ENCODE peak calls at places on chromosomes 6 and 20, in eight cellular contexts. D is H54, Z is testis, J is heart left ventricle, G is IMR-90, E is tibial nerve, V is breast epithelium, A is NB4. Q is an unnamed sample.

GRCh38 chr6:2917801-2918495 is 14.8 kb upstream of the SERPINB9 start:
- DNase-seq in Z (no peak), G (no peak), D (no peak), V (no peak), E (no peak), J (no peak), A (no peak), Q (no peak)

GRCh38 chr20:23746321-23746720 is 4.4 kb downstream of the CST1 start:
- DNase-seq in G (no peak), J (no peak), A (no peak), E (no peak), V (no peak), Z (no peak), D (no peak), Q (no peak)

GRCh38 chr20:47113362-47114118 is 218.9 kb downstream of the EYA2 start:
- DNase-seq in G (peak), V (no peak), D (no peak), A (no peak), E (no peak), J (no peak), Z (no peak), Q (no peak)

GRCh38 chr20:35273449-35274171 is 4.3 kb downstream of the MMP24OS start:
- DNase-seq in V (no peak), J (peak), G (no peak), Z (no peak), D (no peak), A (no peak), E (no peak), Q (no peak)

GRCh38 chr6:36563237-36563927 is 16.1 kb upstream of the STK38 start:
- DNase-seq in A (peak), G (peak), D (no peak), V (no peak), Z (no peak), E (no peak), J (no peak), Q (no peak)

GRCh38 chr20:34082232-34082887 is 29.7 kb downstream of the EIF2S2 start:
- DNase-seq in E (no peak), D (no peak), Z (no peak), J (no peak), A (no peak), G (no peak), V (no peak), Q (no peak)

GRCh38 chr6:1045239-1045638 is 266.7 kb upstream of the FOXQ1 start:
- DNase-seq in V (no peak), J (no peak), A (no peak), G (no peak), E (no peak), Z (no peak), D (no peak), Q (no peak)

GRCh38 chr6:13485923-13486557 is 1.4 kb downstream of the GFOD1 start:
- DNase-seq in G (peak), D (peak), J (peak), E (no peak), A (peak), V (no peak), Z (peak), Q (peak)

GRCh38 chr6:106975699-106976032 is 1.1 kb upstream of the CD24 start:
- DNase-seq in D (no peak), V (no peak), E (no peak), J (no peak), G (no peak), Z (no peak), A (peak), Q (no peak)

GRCh38 chr6:13398421-13398994 is 70.2 kb upstream of the TBC1D7 start:
- DNase-seq in E (no peak), A (no peak), G (no peak), J (no peak), D (no peak), V (no peak), Z (no peak), Q (no peak)

GRCh38 chr6:31829633-31830492 is 2.3 kb downstream of the HSPA1B start:
- DNase-seq in A (peak), Z (peak), D (no peak), E (no peak), J (no peak), G (peak), V (no peak), Q (peak)

GRCh38 chr20:15654208-15654649 is 919.0 kb downstream of the KIF16B start:
- DNase-seq in V (no peak), J (no peak), G (peak), D (peak), E (peak), Z (peak), A (peak), Q (peak)

GRCh38 chr20:48681201-48681881 is 146.5 kb downstream of the PREX1 start:
- DNase-seq in A (no peak), E (no peak), J (no peak), D (no peak), Z (no peak), G (no peak), V (no peak), Q (no peak)

GRCh38 chr6:152110878-152111820 is 303.7 kb downstream of the ESR1 start:
- DNase-seq in D (no peak), E (peak), A (no peak), V (no peak), J (peak), G (no peak), Z (no peak), Q (no peak)

GRCh38 chr6:13304101-13304500 is 24.2 kb downstream of the TBC1D7 start:
- DNase-seq in E (no peak), G (no peak), Z (no peak), J (no peak), V (no peak), A (no peak), D (no peak), Q (no peak)

GRCh38 chr6:129748901-129749748 is 39.1 kb upstream of the ARHGAP18 start:
- DNase-seq in D (no peak), Z (no peak), V (no peak), J (no peak), A (no peak), E (no peak), G (peak), Q (peak)

GRCh38 chr20:48574383-48574782 is 253.4 kb downstream of the PREX1 start:
- DNase-seq in A (peak), Z (peak), J (no peak), D (peak), E (no peak), G (no peak), V (no peak), Q (no peak)

GRCh38 chr6:169046483-169047192 is 207.0 kb downstream of the THBS2 start:
- DNase-seq in G (peak), E (no peak), Z (no peak), D (peak), J (no peak), V (no peak), A (peak), Q (no peak)

GRCh38 chr20:23235173-23236027 is 115.2 kb upstream of the NXT1 start:
- DNase-seq in D (peak), E (peak), A (peak), V (no peak), G (peak), Z (peak), J (peak), Q (peak)

GRCh38 chr6:25900843-25901242 is 26.8 kb upstream of the SLC17A3 start:
- DNase-seq in G (no peak), E (no peak), D (no peak), V (no peak), A (no peak), J (no peak), Z (no peak), Q (no peak)

GRCh38 chr20:57867181-57867803 is 157.5 kb upstream of the PMEPA1 start:
- DNase-seq in V (no peak), D (no peak), A (no peak), G (no peak), E (no peak), Z (no peak), J (no peak), Q (no peak)

DNA sequence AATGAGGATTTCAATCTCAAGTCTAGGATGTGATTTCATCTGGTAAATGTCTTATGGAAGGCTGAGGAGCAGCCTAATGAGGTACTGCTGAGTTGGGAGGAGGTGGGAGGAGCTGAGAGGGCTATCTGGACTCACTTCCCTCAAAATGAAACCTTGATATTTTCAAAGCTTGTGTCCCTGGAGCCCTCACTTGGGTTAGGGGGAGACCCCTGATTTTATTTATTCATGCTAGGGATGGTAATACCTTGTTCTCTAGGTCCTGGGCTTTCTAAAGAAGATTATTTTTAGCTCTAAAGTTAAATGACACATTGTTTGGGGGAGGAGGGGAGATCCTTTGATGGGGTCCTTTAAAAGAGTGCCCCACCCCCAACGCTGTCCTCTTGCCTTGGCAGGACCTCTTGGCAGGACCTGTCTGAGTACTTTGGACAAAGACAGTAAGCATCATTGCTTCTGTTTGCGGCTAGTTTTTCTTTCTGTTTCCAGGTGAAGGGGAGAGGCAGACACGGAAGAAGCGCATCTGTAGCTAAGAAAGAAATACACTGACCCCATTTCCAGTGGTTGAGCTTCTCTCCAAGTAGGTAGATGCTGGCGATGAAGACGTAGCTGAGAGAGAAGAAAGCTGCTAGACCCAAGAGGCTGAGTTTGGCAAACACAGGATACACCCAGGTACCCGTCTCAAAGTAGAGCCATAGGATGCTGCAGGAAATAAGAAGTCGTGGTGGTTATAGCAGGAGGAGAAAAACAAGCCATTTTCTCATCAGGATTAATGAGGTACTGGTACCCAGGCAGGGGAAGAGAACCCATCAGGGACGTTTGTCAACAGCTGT is 55.6 kb downstream of the ADTRP start:
- DNase-seq in D (no peak), G (no peak), V (no peak), A (no peak), E (no peak), Z (no peak), J (no peak), Q (no peak)
- TF ChIP-seq POLR2A in D (no peak), G (no peak), V (no peak), A (no peak), E (no peak), Z (no peak), J (no peak), Q (no peak)

GRCh38 chr20:32359633-32360332 is 1.7 kb downstream of the ASXL1 start:
- DNase-seq in V (no peak), Z (no peak), D (no peak), J (no peak), E (no peak), G (peak), A (peak), Q (peak)

GRCh38 chr20:32358883-32359632 is 927 bp downstream of the ASXL1 start:
- DNase-seq in A (peak), G (peak), E (peak), Z (peak), D (no peak), J (peak), V (peak), Q (peak)

GRCh38 chr20:32356935-32357868 is 929 bp upstream of the ASXL1 start:
- DNase-seq in V (no peak), Z (peak), G (peak), E (peak), J (peak), A (peak), D (peak), Q (peak)

GRCh38 chr20:32358632-32358882 is 426 bp downstream of the ASXL1 start:
- DNase-seq in A (no peak), D (no peak), G (no peak), Z (no peak), V (peak), E (no peak), J (no peak), Q (no peak)

GRCh38 chr20:32357869-32358631 is at the start of gene ASXL1:
- DNase-seq in V (peak), G (peak), A (peak), D (peak), Z (peak), J (peak), E (peak), Q (peak)
- TF ChIP-seq POLR2A in V (peak), G (no peak), A (peak), D (peak), Z (peak), J (peak), E (peak), Q (peak)

GRCh38 chr20:63951398-63952209 is 4.6 kb downstream of the UCKL1 start:
- DNase-seq in V (no peak), J (no peak), D (no peak), G (no peak), E (no peak), A (no peak), Z (no peak), Q (no peak)
- TF ChIP-seq POLR2A in V (no peak), J (no peak), D (no peak), G (no peak), E (no peak), A (no peak), Z (no peak), Q (no peak)

GRCh38 chr6:75602164-75602896 is 650 bp downstream of the SENP6 start:
- DNase-seq in V (no peak), J (peak), Z (peak), G (peak), A (peak), E (peak), D (peak), Q (peak)
- TF ChIP-seq POLR2A in V (no peak), J (no peak), Z (no peak), G (peak), A (no peak), E (no peak), D (peak), Q (peak)